ENCODE peak calls at places on chromosome 3, in four cellular contexts. A, V, Z and U are unnamed samples.

GRCh38 chr3:126340943-126341754 is 16.1 kb downstream of the KLF15 start:
- DNase-seq in A (no peak), V (no peak), Z (no peak), U (no peak)

GRCh38 chr3:69051796-69052566 is at the start of gene TMF1:
- DNase-seq in A (peak), V (peak), Z (peak), U (no peak)

GRCh38 chr3:29170894-29171582 is 109.8 kb upstream of the RBMS3 start:
- DNase-seq in A (no peak), V (no peak), Z (peak), U (no peak)

GRCh38 chr3:112972158-112972557 is 2.7 kb downstream of the CD200R1 start:
- DNase-seq in A (no peak), V (no peak), Z (no peak), U (no peak)

GRCh38 chr3:16496408-16497222 is 16.9 kb downstream of the RFTN1 start:
- DNase-seq in A (no peak), V (no peak), Z (peak), U (no peak)

GRCh38 chr3:107367353-107367752 is 9.9 kb upstream of the CCDC54 start:
- DNase-seq in A (peak), V (no peak), Z (peak), U (no peak)

GRCh38 chr3:113825090-113825489 is 13.5 kb upstream of the GRAMD1C start:
- DNase-seq in A (peak), V (no peak), Z (peak), U (no peak)

GRCh38 chr3:186789554-186790260 is 6.3 kb downstream of the EIF4A2 start:
- DNase-seq in A (no peak), V (no peak), Z (no peak), U (no peak)

GRCh38 chr3:105868450-105868744 is 415 bp downstream of the CBLB start:
- DNase-seq in A (no peak), V (no peak), Z (peak), U (no peak)

GRCh38 chr3:194985031-194985578 is 285.9 kb downstream of the XXYLT1 start:
- DNase-seq in A (no peak), V (no peak), Z (peak), U (no peak)